ENCODE peak calls at places on chromosomes 4 and X, in five cellular contexts. One of them, this sample, is unnamed.

GRCh38 chrX:74251006-74251930 is 52.7 kb upstream of the ZCCHC13 start:
- DNase-seq in stimulated activated CD4-positive, alpha-beta T cell treated with anti-CD3 and anti-CD28 coated beads, Interleukin-4, amount 100 ng/mL, for 1 hour: no peak
- DNase-seq in nucleus accumbens: no peak
- DNase-seq in GM13976: no peak
- DNase-seq in SW480: no peak
- DNase-seq in this sample: no peak

GRCh38 chrX:46704767-46705386 is 54.0 kb downstream of the SLC9A7 start:
- DNase-seq in stimulated activated CD4-positive, alpha-beta T cell treated with anti-CD3 and anti-CD28 coated beads, Interleukin-4, amount 100 ng/mL, for 1 hour: peak
- DNase-seq in nucleus accumbens: no peak
- DNase-seq in GM13976: peak
- DNase-seq in SW480: no peak
- DNase-seq in this sample: peak

GRCh38 chr4:48011722-48012121 is 4.8 kb downstream of the CNGA1 start:
- DNase-seq in stimulated activated CD4-positive, alpha-beta T cell treated with anti-CD3 and anti-CD28 coated beads, Interleukin-4, amount 100 ng/mL, for 1 hour: no peak
- DNase-seq in nucleus accumbens: no peak
- DNase-seq in GM13976: no peak
- DNase-seq in SW480: no peak
- DNase-seq in this sample: no peak

GRCh38 chrX:43655151-43655676 is 885 bp upstream of the MAOA start:
- DNase-seq in stimulated activated CD4-positive, alpha-beta T cell treated with anti-CD3 and anti-CD28 coated beads, Interleukin-4, amount 100 ng/mL, for 1 hour: peak
- DNase-seq in nucleus accumbens: peak
- DNase-seq in GM13976: peak
- DNase-seq in SW480: peak
- DNase-seq in this sample: peak

GRCh38 chr4:94626942-94627341 is 130.8 kb upstream of the BMPR1B start:
- DNase-seq in stimulated activated CD4-positive, alpha-beta T cell treated with anti-CD3 and anti-CD28 coated beads, Interleukin-4, amount 100 ng/mL, for 1 hour: no peak
- DNase-seq in nucleus accumbens: no peak
- DNase-seq in GM13976: no peak
- DNase-seq in SW480: no peak
- DNase-seq in this sample: no peak

GRCh38 chr4:1043658-1044468 is 32.4 kb downstream of the FGFRL1 start:
- DNase-seq in stimulated activated CD4-positive, alpha-beta T cell treated with anti-CD3 and anti-CD28 coated beads, Interleukin-4, amount 100 ng/mL, for 1 hour: peak
- DNase-seq in nucleus accumbens: peak
- DNase-seq in GM13976: no peak
- DNase-seq in SW480: peak
- DNase-seq in this sample: no peak

GRCh38 chr4:13160906-13161305 is 323.2 kb downstream of the RAB28 start:
- DNase-seq in stimulated activated CD4-positive, alpha-beta T cell treated with anti-CD3 and anti-CD28 coated beads, Interleukin-4, amount 100 ng/mL, for 1 hour: no peak
- DNase-seq in nucleus accumbens: no peak
- DNase-seq in GM13976: no peak
- DNase-seq in SW480: no peak
- DNase-seq in this sample: no peak

GRCh38 chr4:187798385-187798784 is 197.2 kb upstream of the ZFP42 start:
- DNase-seq in stimulated activated CD4-positive, alpha-beta T cell treated with anti-CD3 and anti-CD28 coated beads, Interleukin-4, amount 100 ng/mL, for 1 hour: no peak
- DNase-seq in nucleus accumbens: no peak
- DNase-seq in GM13976: no peak
- DNase-seq in SW480: no peak
- DNase-seq in this sample: no peak

GRCh38 chr4:77818667-77819408 is at the start of gene CNOT6L:
- DNase-seq in stimulated activated CD4-positive, alpha-beta T cell treated with anti-CD3 and anti-CD28 coated beads, Interleukin-4, amount 100 ng/mL, for 1 hour: peak
- DNase-seq in nucleus accumbens: peak
- DNase-seq in GM13976: peak
- DNase-seq in SW480: peak
- DNase-seq in this sample: peak

GRCh38 chr4:20251796-20252655 is at the start of gene SLIT2:
- DNase-seq in stimulated activated CD4-positive, alpha-beta T cell treated with anti-CD3 and anti-CD28 coated beads, Interleukin-4, amount 100 ng/mL, for 1 hour: no peak
- DNase-seq in nucleus accumbens: peak
- DNase-seq in GM13976: peak
- DNase-seq in SW480: peak
- DNase-seq in this sample: no peak

GRCh38 chrX:17758382-17758781 is 21.1 kb downstream of the SCML1 start:
- DNase-seq in stimulated activated CD4-positive, alpha-beta T cell treated with anti-CD3 and anti-CD28 coated beads, Interleukin-4, amount 100 ng/mL, for 1 hour: no peak
- DNase-seq in nucleus accumbens: no peak
- DNase-seq in GM13976: no peak
- DNase-seq in SW480: no peak
- DNase-seq in this sample: no peak

GRCh38 chr4:105241456-105241855 is 94.8 kb downstream of the TET2 start:
- DNase-seq in stimulated activated CD4-positive, alpha-beta T cell treated with anti-CD3 and anti-CD28 coated beads, Interleukin-4, amount 100 ng/mL, for 1 hour: no peak
- DNase-seq in nucleus accumbens: peak
- DNase-seq in GM13976: no peak
- DNase-seq in SW480: no peak
- DNase-seq in this sample: no peak

This sample was measured in activated CD8-positive, alpha-beta memory T cell treated with anti-CD3 and anti-CD28 coated beads for 24 hours.